ENCODE peak calls at places on chromosomes 4 and X, in four cellular contexts. One of them, this sample, is unnamed.

GRCh38 chr4:167622481-167623240 is 388.4 kb upstream of the SPOCK3 start:
- DNase-seq in mesothelial cell of epicardium: peak
- DNase-seq in GM10248: peak
- DNase-seq in vagina: no peak
- DNase-seq in this sample: no peak

GRCh38 chrX:68693481-68694410 is 46.3 kb downstream of the STARD8 start:
- DNase-seq in mesothelial cell of epicardium: peak
- DNase-seq in GM10248: peak
- DNase-seq in vagina: no peak
- DNase-seq in this sample: no peak

GRCh38 chrX:46965125-46965758 is 53.0 kb downstream of the JADE3 start:
- DNase-seq in mesothelial cell of epicardium: no peak
- DNase-seq in GM10248: no peak
- DNase-seq in vagina: no peak
- DNase-seq in this sample: no peak

GRCh38 chr4:67779631-67780030 is 25.4 kb upstream of the GNRHR start:
- DNase-seq in mesothelial cell of epicardium: no peak
- DNase-seq in GM10248: no peak
- DNase-seq in vagina: no peak
- DNase-seq in this sample: no peak

GRCh38 chrX:68698955-68699354 is 51.5 kb downstream of the STARD8 start:
- DNase-seq in mesothelial cell of epicardium: no peak
- DNase-seq in GM10248: no peak
- DNase-seq in vagina: no peak
- DNase-seq in this sample: no peak

GRCh38 chr4:84309191-84309590 is 189.9 kb downstream of the NKX6-1 start:
- DNase-seq in mesothelial cell of epicardium: no peak
- DNase-seq in GM10248: no peak
- DNase-seq in vagina: no peak
- DNase-seq in this sample: no peak

GRCh38 chrX:1020634-1021166 is 191.7 kb downstream of the CRLF2 start:
- DNase-seq in mesothelial cell of epicardium: no peak
- DNase-seq in GM10248: no peak
- DNase-seq in vagina: no peak
- DNase-seq in this sample: no peak

GRCh38 chrX:15769300-15769954 is 20.9 kb upstream of the ZRSR2 start:
- DNase-seq in mesothelial cell of epicardium: no peak
- DNase-seq in GM10248: no peak
- DNase-seq in vagina: no peak
- DNase-seq in this sample: no peak

GRCh38 chrX:53088136-53088974 is 5.6 kb upstream of the KANTR start:
- DNase-seq in mesothelial cell of epicardium: peak
- DNase-seq in GM10248: peak
- DNase-seq in vagina: no peak
- DNase-seq in this sample: peak

GRCh38 chr4:92636038-92636825 is 332.5 kb downstream of the GRID2 start:
- DNase-seq in mesothelial cell of epicardium: no peak
- DNase-seq in GM10248: no peak
- DNase-seq in vagina: no peak
- DNase-seq in this sample: no peak

GRCh38 chr4:37646237-37646636 is 39.9 kb downstream of the RELL1 start:
- DNase-seq in mesothelial cell of epicardium: no peak
- DNase-seq in GM10248: no peak
- DNase-seq in vagina: no peak
- DNase-seq in this sample: no peak

GRCh38 chrX:7606253-7606652 is 236.7 kb upstream of the VCX start:
- DNase-seq in mesothelial cell of epicardium: no peak
- DNase-seq in GM10248: no peak
- DNase-seq in vagina: no peak
- DNase-seq in this sample: no peak

GRCh38 chrX:72131317-72132294 is at the start of gene RTL5:
- DNase-seq in mesothelial cell of epicardium: peak
- DNase-seq in GM10248: peak
- DNase-seq in vagina: peak
- DNase-seq in this sample: peak

GRCh38 chr4:71130827-71131603 is 137.6 kb downstream of the DCK start:
- DNase-seq in mesothelial cell of epicardium: no peak
- DNase-seq in GM10248: no peak
- DNase-seq in vagina: no peak
- DNase-seq in this sample: no peak

DNA sequence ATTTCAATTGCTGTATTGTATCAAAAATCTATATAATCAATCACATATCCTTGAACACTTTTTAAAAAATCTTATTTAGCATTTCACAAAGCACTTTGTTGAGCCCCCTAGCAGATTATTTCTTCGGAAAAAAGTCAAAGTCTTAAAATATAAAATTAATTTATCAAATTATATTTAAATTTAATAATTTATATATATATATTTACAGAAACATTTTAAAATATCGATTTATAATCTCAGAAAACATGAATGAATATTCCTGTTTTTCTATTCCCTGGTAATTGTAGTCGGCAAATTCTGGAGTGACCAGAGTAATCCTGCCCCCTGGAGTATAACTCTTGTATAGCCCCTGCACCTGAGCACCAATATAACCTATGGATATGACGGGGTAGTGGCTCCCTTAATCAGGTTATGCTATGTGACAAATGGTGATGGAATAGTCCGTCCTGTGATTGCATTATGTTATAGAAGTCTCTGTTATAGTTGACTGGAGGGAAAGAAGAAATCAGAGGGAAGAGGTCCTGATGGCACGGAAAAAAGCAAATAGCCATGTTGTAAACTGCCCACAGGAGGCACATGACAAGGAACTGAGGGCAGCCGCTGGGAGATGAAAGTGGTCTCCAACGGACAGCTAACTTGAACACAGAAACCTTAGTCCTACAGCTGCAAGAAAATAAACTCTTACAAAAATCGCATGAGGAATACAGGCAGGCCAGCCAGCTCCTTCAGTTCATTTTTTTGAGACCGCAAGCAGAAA is 1092.3 kb downstream of the ARAP2 start:
- DNase-seq in mesothelial cell of epicardium: no peak
- DNase-seq in GM10248: no peak
- DNase-seq in vagina: no peak
- DNase-seq in this sample: no peak
- TF ChIP-seq CTCF in mesothelial cell of epicardium: peak
- TF ChIP-seq CTCF in GM10248: no peak
- TF ChIP-seq CTCF in vagina: no peak
- TF ChIP-seq CTCF in this sample: no peak

DNA sequence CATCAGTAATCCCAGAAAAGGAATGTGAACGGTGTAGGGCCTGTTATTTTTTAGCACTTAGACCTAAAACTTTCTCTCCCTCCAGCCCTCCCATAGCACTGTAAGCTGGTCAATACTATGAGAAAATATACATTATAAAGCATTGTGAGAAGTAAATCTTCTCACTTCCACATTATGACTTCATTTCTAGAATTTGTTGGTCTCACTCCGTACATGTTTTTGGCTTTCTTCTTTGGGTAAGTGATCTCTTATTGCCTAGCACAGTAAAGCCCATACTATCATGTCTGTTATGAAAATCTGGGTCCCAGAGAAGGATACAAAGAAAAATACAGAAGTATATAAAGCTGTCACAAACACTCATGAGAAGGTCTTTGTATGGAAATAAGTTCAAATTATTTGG is 1851.1 kb upstream of the IGFBP7 start:
- DNase-seq in mesothelial cell of epicardium: no peak
- DNase-seq in GM10248: no peak
- DNase-seq in vagina: no peak
- DNase-seq in this sample: no peak
- TF ChIP-seq CTCF in mesothelial cell of epicardium: no peak
- TF ChIP-seq CTCF in GM10248: no peak
- TF ChIP-seq CTCF in vagina: no peak
- TF ChIP-seq CTCF in this sample: no peak

DNA sequence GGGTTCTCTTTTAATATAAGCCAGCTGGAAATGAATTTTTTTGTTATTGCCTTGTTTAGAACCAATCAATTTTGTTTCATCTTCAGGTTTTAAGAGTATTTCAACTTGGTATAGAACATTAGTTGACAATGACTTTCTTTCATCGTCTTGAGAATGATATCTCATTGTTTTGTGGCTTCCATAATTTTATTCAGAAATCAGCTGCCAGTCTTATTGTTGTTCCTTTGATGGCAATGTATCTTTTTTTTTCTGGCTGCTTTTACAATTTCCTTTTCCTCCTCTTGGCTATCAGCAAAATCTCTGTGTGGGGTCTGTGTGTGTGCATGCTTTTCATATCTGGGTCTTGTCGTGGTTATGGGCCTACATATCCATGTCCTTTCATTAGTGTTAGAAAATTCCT is 1536.4 kb upstream of the TENM3 start:
- DNase-seq in mesothelial cell of epicardium: no peak
- DNase-seq in GM10248: no peak
- DNase-seq in vagina: no peak
- DNase-seq in this sample: no peak
- TF ChIP-seq CTCF in mesothelial cell of epicardium: no peak
- TF ChIP-seq CTCF in GM10248: no peak
- TF ChIP-seq CTCF in vagina: no peak
- TF ChIP-seq CTCF in this sample: no peak

GRCh38 chr4:77432702-77433101 is 172.9 kb upstream of the CXCL13 start:
- DNase-seq in mesothelial cell of epicardium: no peak
- DNase-seq in GM10248: no peak
- DNase-seq in vagina: no peak
- DNase-seq in this sample: no peak
- TF ChIP-seq CTCF in mesothelial cell of epicardium: no peak
- TF ChIP-seq CTCF in GM10248: peak
- TF ChIP-seq CTCF in vagina: no peak
- TF ChIP-seq CTCF in this sample: no peak

DNA sequence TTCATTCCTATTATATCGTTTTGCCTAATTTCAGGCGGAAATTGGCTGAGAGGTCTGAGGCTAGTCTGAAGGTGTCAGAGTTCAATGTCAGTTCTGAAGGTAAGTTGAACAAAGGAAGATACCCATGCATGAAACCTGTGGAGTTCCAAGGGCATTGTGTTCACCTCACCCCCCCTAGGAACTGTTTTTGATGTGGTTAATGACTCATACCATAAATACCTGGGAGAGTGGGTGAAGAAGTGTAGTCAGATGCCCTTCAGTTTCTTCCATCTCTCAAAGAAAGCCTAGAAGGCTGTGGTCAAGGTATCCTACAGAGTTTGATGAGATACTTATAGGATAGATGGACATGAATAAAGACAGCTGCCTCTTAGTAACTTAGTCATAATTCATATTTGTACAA is 2.7 kb downstream of the UTP14A start:
- DNase-seq in mesothelial cell of epicardium: no peak
- DNase-seq in GM10248: no peak
- DNase-seq in vagina: no peak
- DNase-seq in this sample: no peak
- TF ChIP-seq CTCF in mesothelial cell of epicardium: no peak
- TF ChIP-seq CTCF in GM10248: no peak
- TF ChIP-seq CTCF in vagina: no peak
- TF ChIP-seq CTCF in this sample: no peak

GRCh38 chrX:154370882-154371770 is 3.3 kb downstream of the FLNA start:
- DNase-seq in mesothelial cell of epicardium: peak
- DNase-seq in GM10248: peak
- DNase-seq in vagina: no peak
- DNase-seq in this sample: peak
- TF ChIP-seq CTCF in mesothelial cell of epicardium: no peak
- TF ChIP-seq CTCF in GM10248: no peak
- TF ChIP-seq CTCF in vagina: no peak
- TF ChIP-seq CTCF in this sample: no peak

This sample was measured in activated B cell treated with CpG ODN at 0.5 μM for 24 hours.